ENCODE peak calls at places on chromosomes 13 and 19, in nine cellular contexts. D is GM03348; X is kidney tubule cell; T is HTR-8/SVneo; F is CD4-positive, alpha-beta T cell; J is brain microvascular endothelial cell; Z is mucosa of gallbladder; C is lung; S is RPMI8226. A is an unnamed sample.

GRCh38 chr13:110261166-110262081 is 45.5 kb downstream of the COL4A1 start:
- DNase-seq in D (no peak), X (peak), T (no peak), F (no peak), J (no peak), Z (no peak), C (no peak), S (no peak), A (no peak)

GRCh38 chr13:95784891-95785290 is 108.0 kb downstream of the DNAJC3 start:
- DNase-seq in D (peak), X (peak), T (no peak), F (no peak), J (peak), Z (no peak), C (no peak), S (no peak), A (no peak)

GRCh38 chr13:90105276-90105675 is 1242.2 kb upstream of the MIR17HG start:
- DNase-seq in D (peak), X (peak), T (peak), F (no peak), J (no peak), Z (no peak), C (no peak), S (no peak), A (no peak)

GRCh38 chr19:28213476-28214082 is 999.4 kb downstream of the UQCRFS1 start:
- DNase-seq in D (no peak), X (peak), T (no peak), F (no peak), J (no peak), Z (no peak), C (no peak), S (no peak), A (no peak)

GRCh38 chr13:95023405-95023804 is 277.8 kb downstream of the ABCC4 start:
- DNase-seq in D (no peak), X (no peak), T (no peak), F (no peak), J (no peak), Z (no peak), C (no peak), S (no peak), A (no peak)

GRCh38 chr13:76764429-76764828 is 121.8 kb downstream of the KCTD12 start:
- DNase-seq in D (peak), X (peak), T (no peak), F (no peak), J (peak), Z (peak), C (peak), S (no peak), A (peak)

GRCh38 chr13:107866007-107866665 is 349.2 kb downstream of the LIG4 start:
- DNase-seq in D (peak), X (peak), T (no peak), F (no peak), J (peak), Z (peak), C (no peak), S (peak), A (peak)

GRCh38 chr13:32811297-32811800 is 204.9 kb upstream of the KL start:
- DNase-seq in D (peak), X (peak), T (no peak), F (no peak), J (peak), Z (no peak), C (no peak), S (no peak), A (peak)